ENCODE peak calls at places on chromosomes 3 and 15, in six cellular contexts. One of them, this sample, is unnamed.

GRCh38 chr15:78360426-78360825 is 20.3 kb downstream of the CRABP1 start:
- DNase-seq in stomach: no peak
- DNase-seq in breast epithelium: no peak
- DNase-seq in omental fat pad: no peak
- DNase-seq in AG09319: peak
- DNase-seq in psoas muscle: no peak
- DNase-seq in this sample: no peak

GRCh38 chr3:190706582-190706981 is 155.9 kb downstream of the GMNC start:
- DNase-seq in stomach: no peak
- DNase-seq in breast epithelium: no peak
- DNase-seq in omental fat pad: no peak
- DNase-seq in AG09319: no peak
- DNase-seq in psoas muscle: no peak
- DNase-seq in this sample: no peak

GRCh38 chr15:48888209-48888608 is 10.3 kb downstream of the EID1 start:
- DNase-seq in stomach: no peak
- DNase-seq in breast epithelium: no peak
- DNase-seq in omental fat pad: no peak
- DNase-seq in AG09319: no peak
- DNase-seq in psoas muscle: no peak
- DNase-seq in this sample: no peak

GRCh38 chr15:91694131-91694828 is 159.2 kb upstream of the SLCO3A1 start:
- DNase-seq in stomach: no peak
- DNase-seq in breast epithelium: no peak
- DNase-seq in omental fat pad: no peak
- DNase-seq in AG09319: peak
- DNase-seq in psoas muscle: peak
- DNase-seq in this sample: no peak

GRCh38 chr3:4418156-4418555 is 48.9 kb downstream of the SUMF1 start:
- DNase-seq in stomach: no peak
- DNase-seq in breast epithelium: no peak
- DNase-seq in omental fat pad: no peak
- DNase-seq in AG09319: no peak
- DNase-seq in psoas muscle: no peak
- DNase-seq in this sample: no peak

GRCh38 chr3:128426128-128426921 is 40.4 kb downstream of the DNAJB8 start:
- DNase-seq in stomach: peak
- DNase-seq in breast epithelium: no peak
- DNase-seq in omental fat pad: no peak
- DNase-seq in AG09319: no peak
- DNase-seq in psoas muscle: no peak
- DNase-seq in this sample: peak

GRCh38 chr3:11544413-11545181 is 99.1 kb downstream of the VGLL4 start:
- DNase-seq in stomach: peak
- DNase-seq in breast epithelium: peak
- DNase-seq in omental fat pad: no peak
- DNase-seq in AG09319: no peak
- DNase-seq in psoas muscle: no peak
- DNase-seq in this sample: no peak

GRCh38 chr15:98785796-98786581 is 137.7 kb downstream of the IGF1R start:
- DNase-seq in stomach: peak
- DNase-seq in breast epithelium: no peak
- DNase-seq in omental fat pad: no peak
- DNase-seq in AG09319: no peak
- DNase-seq in psoas muscle: no peak
- DNase-seq in this sample: no peak

GRCh38 chr15:38202356-38202755 is 50.3 kb upstream of the SPRED1 start:
- DNase-seq in stomach: no peak
- DNase-seq in breast epithelium: no peak
- DNase-seq in omental fat pad: no peak
- DNase-seq in AG09319: no peak
- DNase-seq in psoas muscle: no peak
- DNase-seq in this sample: no peak
- TF ChIP-seq CTCF in stomach: no peak
- TF ChIP-seq CTCF in breast epithelium: no peak
- TF ChIP-seq CTCF in omental fat pad: no peak
- TF ChIP-seq CTCF in AG09319: no peak
- TF ChIP-seq CTCF in psoas muscle: no peak
- TF ChIP-seq CTCF in this sample: no peak

DNA sequence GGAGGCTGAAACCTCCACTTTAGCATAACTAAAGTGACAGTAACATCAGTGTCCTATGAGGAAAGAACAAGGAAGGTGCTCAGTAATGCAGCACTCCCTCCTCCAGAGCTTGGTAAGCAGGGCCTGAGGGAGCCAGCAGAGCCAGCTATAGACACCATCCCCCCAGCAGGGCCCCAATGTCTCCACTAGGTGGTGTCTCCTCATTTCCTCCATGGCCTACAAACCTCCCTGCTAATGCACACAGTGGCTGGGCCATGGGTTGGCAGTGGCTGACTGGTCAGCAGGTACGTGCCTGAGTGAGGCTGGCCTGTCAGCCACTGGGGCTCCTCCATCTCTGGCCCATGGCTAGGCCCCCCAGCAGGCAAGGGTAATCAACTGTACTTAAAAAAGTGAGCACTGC is 13.6 kb downstream of the MRPS25 start:
- DNase-seq in stomach: peak
- DNase-seq in breast epithelium: no peak
- DNase-seq in omental fat pad: no peak
- DNase-seq in AG09319: no peak
- DNase-seq in psoas muscle: no peak
- DNase-seq in this sample: peak
- TF ChIP-seq CTCF in stomach: peak
- TF ChIP-seq CTCF in breast epithelium: no peak
- TF ChIP-seq CTCF in omental fat pad: no peak
- TF ChIP-seq CTCF in AG09319: peak
- TF ChIP-seq CTCF in psoas muscle: peak
- TF ChIP-seq CTCF in this sample: peak

GRCh38 chr3:160099855-160100254 is 111.2 kb downstream of the IL12A start:
- DNase-seq in stomach: no peak
- DNase-seq in breast epithelium: no peak
- DNase-seq in omental fat pad: no peak
- DNase-seq in AG09319: no peak
- DNase-seq in psoas muscle: no peak
- DNase-seq in this sample: no peak
- TF ChIP-seq CTCF in stomach: no peak
- TF ChIP-seq CTCF in breast epithelium: no peak
- TF ChIP-seq CTCF in omental fat pad: no peak
- TF ChIP-seq CTCF in AG09319: no peak
- TF ChIP-seq CTCF in psoas muscle: no peak
- TF ChIP-seq CTCF in this sample: no peak

GRCh38 chr15:87716422-87716821 is 540.1 kb downstream of the NTRK3 start:
- DNase-seq in stomach: no peak
- DNase-seq in breast epithelium: no peak
- DNase-seq in omental fat pad: no peak
- DNase-seq in AG09319: no peak
- DNase-seq in psoas muscle: no peak
- DNase-seq in this sample: no peak
- TF ChIP-seq CTCF in stomach: no peak
- TF ChIP-seq CTCF in breast epithelium: no peak
- TF ChIP-seq CTCF in omental fat pad: no peak
- TF ChIP-seq CTCF in AG09319: no peak
- TF ChIP-seq CTCF in psoas muscle: no peak
- TF ChIP-seq CTCF in this sample: no peak

DNA sequence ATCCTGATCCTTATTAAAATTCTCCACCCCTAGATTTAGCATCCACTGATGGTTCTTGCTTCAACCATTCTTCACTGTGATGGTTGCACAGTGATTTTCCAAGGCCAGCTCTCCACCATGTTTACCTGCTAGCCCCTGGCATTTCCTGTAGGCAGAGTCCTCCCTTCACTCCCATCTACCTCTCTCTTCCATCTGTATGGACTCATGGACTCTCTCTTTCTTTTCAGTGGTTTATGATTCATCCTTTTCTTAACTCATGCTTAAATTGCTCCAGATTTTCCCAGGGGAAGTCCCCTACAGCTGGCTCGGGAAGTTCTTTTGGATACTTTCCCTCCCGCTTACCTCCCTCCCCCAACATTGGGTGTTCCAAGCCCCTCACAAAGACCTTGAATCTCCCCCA is 18.7 kb downstream of the TGM4 start:
- DNase-seq in stomach: no peak
- DNase-seq in breast epithelium: no peak
- DNase-seq in omental fat pad: no peak
- DNase-seq in AG09319: no peak
- DNase-seq in psoas muscle: no peak
- DNase-seq in this sample: no peak
- TF ChIP-seq CTCF in stomach: no peak
- TF ChIP-seq CTCF in breast epithelium: no peak
- TF ChIP-seq CTCF in omental fat pad: no peak
- TF ChIP-seq CTCF in AG09319: no peak
- TF ChIP-seq CTCF in psoas muscle: no peak
- TF ChIP-seq CTCF in this sample: no peak